ENCODE peak calls at places on chromosomes 11 and 22, in five cellular contexts. C, Q, S, J and I are unnamed samples.
A peak's percentile ranks its signal among the peaks of the same experiment; 100 is the strongest.

GRCh38 chr11:65316311-65316978 is 1.8 kb downstream of the CDC42EP2 start:
- DNase-seq in C (no peak), Q (peak; percentile 93), S (peak; percentile 74), J (no peak), I (no peak)

GRCh38 chr11:19987243-19987870 is 172.9 kb downstream of the DBX1 start:
- DNase-seq in C (no peak), Q (no peak), S (no peak), J (no peak), I (no peak)

GRCh38 chr11:96875772-96876171 is 486.0 kb downstream of the JRKL start:
- DNase-seq in C (no peak), Q (no peak), S (no peak), J (no peak), I (no peak)

GRCh38 chr11:46238967-46239800 is 38.3 kb upstream of the CREB3L1 start:
- DNase-seq in C (peak; percentile 82), Q (peak; percentile 97), S (peak; percentile 92), J (peak; percentile 61), I (peak; percentile 93)

GRCh38 chr11:64856382-64857227 is 12.2 kb upstream of the CDC42BPG start:
- DNase-seq in C (peak; percentile 50), Q (peak; percentile 97), S (peak; percentile 53), J (no peak), I (peak; percentile 89)

GRCh38 chr22:40436460-40437431 is 66.4 kb downstream of the SGSM3 start:
- DNase-seq in C (no peak), Q (no peak), S (peak; percentile 43), J (peak; percentile 50), I (no peak)

GRCh38 chr22:45647532-45648225 is 24.0 kb upstream of the ATXN10 start:
- DNase-seq in C (no peak), Q (peak; percentile 58), S (no peak), J (no peak), I (no peak)

GRCh38 chr22:47165338-47165931 is 403.0 kb downstream of the TBC1D22A start:
- DNase-seq in C (peak; percentile 10), Q (peak; percentile 81), S (peak; percentile 7), J (no peak), I (no peak)

GRCh38 chr22:44196241-44196640 is 15.5 kb downstream of the PARVG start:
- DNase-seq in C (no peak), Q (peak; percentile 73), S (no peak), J (no peak), I (no peak)

GRCh38 chr11:63760487-63761079 is 8.0 kb downstream of the ZFTA start:
- DNase-seq in C (no peak), Q (peak; percentile 72), S (no peak), J (no peak), I (no peak)

GRCh38 chr22:30195245-30196140 is 51.1 kb downstream of the LIF start:
- DNase-seq in C (no peak), Q (no peak), S (no peak), J (no peak), I (no peak)

DNA sequence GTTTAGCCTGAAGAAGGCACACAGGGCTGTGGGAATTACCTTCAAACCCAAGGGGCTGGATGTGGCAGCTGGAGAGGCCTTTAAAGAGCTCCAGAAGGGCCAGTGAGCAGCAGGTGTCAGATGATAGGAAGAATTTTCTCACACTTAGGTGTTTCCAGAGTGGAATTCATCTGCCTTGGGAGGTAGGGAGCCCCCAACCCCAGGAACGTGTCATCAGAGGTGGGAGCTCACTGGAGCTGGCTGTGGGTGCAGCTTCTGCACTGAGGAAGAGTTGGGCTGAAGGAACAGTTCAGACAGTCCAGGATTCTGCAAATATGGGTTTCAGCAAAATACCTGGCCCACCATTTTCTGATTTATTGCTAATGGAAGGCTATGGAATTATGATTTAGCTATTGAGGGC is 119.5 kb upstream of the LMO1 start:
- DNase-seq in C (no peak), Q (no peak), S (no peak), J (no peak), I (no peak)
- TF ChIP-seq POLR2A in C (no peak), Q (no peak), S (no peak), J (no peak), I (no peak)

GRCh38 chr11:93823210-93823609 is 27.2 kb downstream of the VSTM5 start:
- DNase-seq in C (no peak), Q (no peak), S (no peak), J (no peak), I (no peak)

GRCh38 chr11:93821617-93822016 is 28.8 kb downstream of the VSTM5 start:
- DNase-seq in C (no peak), Q (no peak), S (no peak), J (no peak), I (no peak)

GRCh38 chr11:93820085-93820710 is 30.2 kb downstream of the VSTM5 start:
- DNase-seq in C (no peak), Q (no peak), S (no peak), J (no peak), I (no peak)

GRCh38 chr11:93822359-93822758 is 28.1 kb downstream of the VSTM5 start:
- DNase-seq in C (no peak), Q (no peak), S (no peak), J (no peak), I (no peak)

DNA sequence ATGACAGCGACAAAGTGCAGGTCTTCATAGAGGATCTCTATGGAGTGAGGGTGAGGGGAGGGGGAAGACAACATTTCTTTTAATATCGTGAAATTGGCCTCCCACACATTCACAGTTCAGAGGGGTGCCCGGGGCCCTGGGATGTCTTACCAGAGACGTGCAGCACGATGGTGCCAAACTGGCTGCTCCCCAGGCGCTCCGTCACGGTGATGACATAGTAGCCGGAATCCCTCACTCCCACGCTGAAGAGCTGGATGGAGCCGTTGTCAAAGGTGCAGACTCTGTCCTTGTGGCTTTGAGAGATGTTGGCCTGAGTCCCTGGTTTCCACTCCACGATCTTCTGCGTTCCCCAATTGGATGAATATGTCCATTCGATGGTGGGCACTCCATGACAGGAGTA is 29.6 kb downstream of the VSTM5 start:
- DNase-seq in C (no peak), Q (no peak), S (no peak), J (no peak), I (no peak)
- TF ChIP-seq POLR2A in C (no peak), Q (no peak), S (no peak), J (no peak), I (no peak)

GRCh38 chr22:38271927-38272372 is 860 bp downstream of the TMEM184B start:
- DNase-seq in C (peak; percentile 77), Q (no peak), S (no peak), J (peak; percentile 18), I (no peak)
- TF ChIP-seq POLR2A in C (no peak), Q (no peak), S (no peak), J (no peak), I (no peak)

DNA sequence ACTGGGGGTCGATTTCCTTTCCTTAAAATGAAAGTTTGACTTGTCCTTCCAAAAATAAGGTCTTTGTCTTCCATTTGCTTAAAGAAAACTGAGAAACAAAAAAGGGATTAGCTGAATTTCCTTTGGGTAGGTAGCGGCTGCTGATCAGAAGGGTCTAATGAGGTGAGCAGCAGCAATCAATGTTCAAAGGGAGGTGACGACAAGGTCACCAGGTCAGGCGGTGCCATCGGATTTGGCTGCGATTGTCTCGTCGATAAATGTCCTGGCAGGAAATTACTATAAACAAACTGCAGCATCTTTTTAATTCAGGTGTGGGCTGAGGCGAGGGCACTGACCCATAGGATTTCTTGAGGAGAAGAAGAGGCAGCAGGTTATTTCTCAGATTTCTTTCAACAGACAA is 480.1 kb downstream of the NTM start:
- DNase-seq in C (no peak), Q (no peak), S (no peak), J (no peak), I (no peak)
- TF ChIP-seq POLR2A in C (no peak), Q (no peak), S (no peak), J (no peak), I (no peak)